ENCODE peak calls at places on chromosome 18, in ten cellular contexts. One of them, this sample, is unnamed.

GRCh38 chr18:50880108-50880465 is 1.2 kb downstream of the ME2 start:
- DNase-seq in CD8-positive, alpha-beta T cell: no peak
- DNase-seq in foreskin fibroblast: no peak
- DNase-seq in activated CD8-positive, alpha-beta T cell treated with anti-CD3 and anti-CD28 coated beads for 36 hours: no peak
- DNase-seq in psoas muscle: no peak
- DNase-seq in NB4: peak; percentile 53
- DNase-seq in tibial nerve: no peak
- DNase-seq in nephron progenitor cell: no peak
- DNase-seq in GM12878: no peak
- DNase-seq in activated B cell treated with CpG ODN at 0.5 μM for 24 hours: no peak
- DNase-seq in this sample: no peak

GRCh38 chr18:53457068-53457467 is 767.4 kb downstream of the MBD2 start:
- DNase-seq in CD8-positive, alpha-beta T cell: no peak
- DNase-seq in foreskin fibroblast: peak; percentile 2
- DNase-seq in activated CD8-positive, alpha-beta T cell treated with anti-CD3 and anti-CD28 coated beads for 36 hours: no peak
- DNase-seq in psoas muscle: no peak
- DNase-seq in NB4: no peak
- DNase-seq in tibial nerve: no peak
- DNase-seq in nephron progenitor cell: no peak
- DNase-seq in GM12878: no peak
- DNase-seq in activated B cell treated with CpG ODN at 0.5 μM for 24 hours: no peak
- DNase-seq in this sample: no peak

GRCh38 chr18:58671941-58672565 is 788 bp downstream of the MALT1 start:
- DNase-seq in CD8-positive, alpha-beta T cell: peak; percentile 56
- DNase-seq in foreskin fibroblast: peak; percentile 62
- DNase-seq in activated CD8-positive, alpha-beta T cell treated with anti-CD3 and anti-CD28 coated beads for 36 hours: peak; percentile 51
- DNase-seq in psoas muscle: no peak
- DNase-seq in NB4: peak; percentile 70
- DNase-seq in tibial nerve: no peak
- DNase-seq in nephron progenitor cell: no peak
- DNase-seq in GM12878: no peak
- DNase-seq in activated B cell treated with CpG ODN at 0.5 μM for 24 hours: no peak
- DNase-seq in this sample: no peak

GRCh38 chr18:41818381-41819355 is 136.4 kb upstream of the PIK3C3 start:
- DNase-seq in CD8-positive, alpha-beta T cell: no peak
- DNase-seq in foreskin fibroblast: no peak
- DNase-seq in activated CD8-positive, alpha-beta T cell treated with anti-CD3 and anti-CD28 coated beads for 36 hours: no peak
- DNase-seq in psoas muscle: no peak
- DNase-seq in NB4: peak; percentile 72
- DNase-seq in tibial nerve: no peak
- DNase-seq in nephron progenitor cell: no peak
- DNase-seq in GM12878: no peak
- DNase-seq in activated B cell treated with CpG ODN at 0.5 μM for 24 hours: no peak
- DNase-seq in this sample: no peak

GRCh38 chr18:27713727-27714080 is 463.2 kb downstream of the CDH2 start:
- DNase-seq in CD8-positive, alpha-beta T cell: no peak
- DNase-seq in foreskin fibroblast: peak; percentile 65
- DNase-seq in activated CD8-positive, alpha-beta T cell treated with anti-CD3 and anti-CD28 coated beads for 36 hours: no peak
- DNase-seq in psoas muscle: no peak
- DNase-seq in NB4: no peak
- DNase-seq in tibial nerve: no peak
- DNase-seq in nephron progenitor cell: no peak
- DNase-seq in GM12878: no peak
- DNase-seq in activated B cell treated with CpG ODN at 0.5 μM for 24 hours: no peak
- DNase-seq in this sample: no peak

GRCh38 chr18:67261931-67262552 is 254.5 kb downstream of the DSEL start:
- DNase-seq in CD8-positive, alpha-beta T cell: no peak
- DNase-seq in foreskin fibroblast: no peak
- DNase-seq in activated CD8-positive, alpha-beta T cell treated with anti-CD3 and anti-CD28 coated beads for 36 hours: no peak
- DNase-seq in psoas muscle: no peak
- DNase-seq in NB4: no peak
- DNase-seq in tibial nerve: no peak
- DNase-seq in nephron progenitor cell: no peak
- DNase-seq in GM12878: no peak
- DNase-seq in activated B cell treated with CpG ODN at 0.5 μM for 24 hours: no peak
- DNase-seq in this sample: no peak

GRCh38 chr18:70335892-70336726 is 47.3 kb downstream of the SOCS6 start:
- DNase-seq in CD8-positive, alpha-beta T cell: no peak
- DNase-seq in foreskin fibroblast: no peak
- DNase-seq in activated CD8-positive, alpha-beta T cell treated with anti-CD3 and anti-CD28 coated beads for 36 hours: no peak
- DNase-seq in psoas muscle: no peak
- DNase-seq in NB4: no peak
- DNase-seq in tibial nerve: no peak
- DNase-seq in nephron progenitor cell: no peak
- DNase-seq in GM12878: no peak
- DNase-seq in activated B cell treated with CpG ODN at 0.5 μM for 24 hours: no peak
- DNase-seq in this sample: no peak

GRCh38 chr18:74539289-74539688 is 5.0 kb downstream of the CNDP1 start:
- DNase-seq in CD8-positive, alpha-beta T cell: no peak
- DNase-seq in foreskin fibroblast: no peak
- DNase-seq in activated CD8-positive, alpha-beta T cell treated with anti-CD3 and anti-CD28 coated beads for 36 hours: no peak
- DNase-seq in psoas muscle: no peak
- DNase-seq in NB4: no peak
- DNase-seq in tibial nerve: no peak
- DNase-seq in nephron progenitor cell: no peak
- DNase-seq in GM12878: no peak
- DNase-seq in activated B cell treated with CpG ODN at 0.5 μM for 24 hours: no peak
- DNase-seq in this sample: no peak

GRCh38 chr18:13885009-13885408 is 30.3 kb downstream of the MC2R start:
- DNase-seq in CD8-positive, alpha-beta T cell: no peak
- DNase-seq in foreskin fibroblast: no peak
- DNase-seq in activated CD8-positive, alpha-beta T cell treated with anti-CD3 and anti-CD28 coated beads for 36 hours: no peak
- DNase-seq in psoas muscle: no peak
- DNase-seq in NB4: no peak
- DNase-seq in tibial nerve: no peak
- DNase-seq in nephron progenitor cell: no peak
- DNase-seq in GM12878: no peak
- DNase-seq in activated B cell treated with CpG ODN at 0.5 μM for 24 hours: no peak
- DNase-seq in this sample: no peak

GRCh38 chr18:26479065-26479685 is 69.2 kb downstream of the KCTD1 start:
- DNase-seq in CD8-positive, alpha-beta T cell: no peak
- DNase-seq in foreskin fibroblast: no peak
- DNase-seq in activated CD8-positive, alpha-beta T cell treated with anti-CD3 and anti-CD28 coated beads for 36 hours: no peak
- DNase-seq in psoas muscle: no peak
- DNase-seq in NB4: no peak
- DNase-seq in tibial nerve: no peak
- DNase-seq in nephron progenitor cell: peak; percentile 29
- DNase-seq in GM12878: no peak
- DNase-seq in activated B cell treated with CpG ODN at 0.5 μM for 24 hours: no peak
- DNase-seq in this sample: no peak

GRCh38 chr18:70464343-70465114 is 175.7 kb downstream of the SOCS6 start:
- DNase-seq in CD8-positive, alpha-beta T cell: peak; percentile 35
- DNase-seq in foreskin fibroblast: peak; percentile 81
- DNase-seq in activated CD8-positive, alpha-beta T cell treated with anti-CD3 and anti-CD28 coated beads for 36 hours: peak; percentile 49
- DNase-seq in psoas muscle: peak; percentile 71
- DNase-seq in NB4: peak; percentile 89
- DNase-seq in tibial nerve: peak; percentile 64
- DNase-seq in nephron progenitor cell: peak; percentile 82
- DNase-seq in GM12878: no peak
- DNase-seq in activated B cell treated with CpG ODN at 0.5 μM for 24 hours: no peak
- DNase-seq in this sample: peak; percentile 37

GRCh38 chr18:46341989-46342525 is 237.9 kb downstream of the HAUS1 start:
- DNase-seq in CD8-positive, alpha-beta T cell: no peak
- DNase-seq in foreskin fibroblast: no peak
- DNase-seq in activated CD8-positive, alpha-beta T cell treated with anti-CD3 and anti-CD28 coated beads for 36 hours: no peak
- DNase-seq in psoas muscle: no peak
- DNase-seq in NB4: peak; percentile 85
- DNase-seq in tibial nerve: no peak
- DNase-seq in nephron progenitor cell: no peak
- DNase-seq in GM12878: no peak
- DNase-seq in activated B cell treated with CpG ODN at 0.5 μM for 24 hours: no peak
- DNase-seq in this sample: no peak

GRCh38 chr18:63126134-63127067 is 193.2 kb downstream of the BCL2 start:
- DNase-seq in CD8-positive, alpha-beta T cell: no peak
- DNase-seq in foreskin fibroblast: no peak
- DNase-seq in activated CD8-positive, alpha-beta T cell treated with anti-CD3 and anti-CD28 coated beads for 36 hours: no peak
- DNase-seq in psoas muscle: no peak
- DNase-seq in NB4: no peak
- DNase-seq in tibial nerve: no peak
- DNase-seq in nephron progenitor cell: no peak
- DNase-seq in GM12878: no peak
- DNase-seq in activated B cell treated with CpG ODN at 0.5 μM for 24 hours: no peak
- DNase-seq in this sample: no peak

GRCh38 chr18:70385474-70385873 is 96.6 kb downstream of the SOCS6 start:
- DNase-seq in CD8-positive, alpha-beta T cell: no peak
- DNase-seq in foreskin fibroblast: no peak
- DNase-seq in activated CD8-positive, alpha-beta T cell treated with anti-CD3 and anti-CD28 coated beads for 36 hours: no peak
- DNase-seq in psoas muscle: no peak
- DNase-seq in NB4: peak; percentile 21
- DNase-seq in tibial nerve: no peak
- DNase-seq in nephron progenitor cell: no peak
- DNase-seq in GM12878: no peak
- DNase-seq in activated B cell treated with CpG ODN at 0.5 μM for 24 hours: no peak
- DNase-seq in this sample: no peak

GRCh38 chr18:74139888-74140287 is 7.7 kb downstream of the FBXO15 start:
- DNase-seq in CD8-positive, alpha-beta T cell: no peak
- DNase-seq in foreskin fibroblast: peak; percentile 74
- DNase-seq in activated CD8-positive, alpha-beta T cell treated with anti-CD3 and anti-CD28 coated beads for 36 hours: peak; percentile 76
- DNase-seq in psoas muscle: no peak
- DNase-seq in NB4: peak; percentile 59
- DNase-seq in tibial nerve: no peak
- DNase-seq in nephron progenitor cell: no peak
- DNase-seq in GM12878: no peak
- DNase-seq in activated B cell treated with CpG ODN at 0.5 μM for 24 hours: no peak
- DNase-seq in this sample: no peak

GRCh38 chr18:45774065-45774521 is 50.1 kb downstream of the SLC14A1 start:
- DNase-seq in CD8-positive, alpha-beta T cell: no peak
- DNase-seq in foreskin fibroblast: peak; percentile 48
- DNase-seq in activated CD8-positive, alpha-beta T cell treated with anti-CD3 and anti-CD28 coated beads for 36 hours: peak; percentile 8
- DNase-seq in psoas muscle: no peak
- DNase-seq in NB4: peak; percentile 57
- DNase-seq in tibial nerve: no peak
- DNase-seq in nephron progenitor cell: no peak
- DNase-seq in GM12878: no peak
- DNase-seq in activated B cell treated with CpG ODN at 0.5 μM for 24 hours: no peak
- DNase-seq in this sample: no peak

DNA sequence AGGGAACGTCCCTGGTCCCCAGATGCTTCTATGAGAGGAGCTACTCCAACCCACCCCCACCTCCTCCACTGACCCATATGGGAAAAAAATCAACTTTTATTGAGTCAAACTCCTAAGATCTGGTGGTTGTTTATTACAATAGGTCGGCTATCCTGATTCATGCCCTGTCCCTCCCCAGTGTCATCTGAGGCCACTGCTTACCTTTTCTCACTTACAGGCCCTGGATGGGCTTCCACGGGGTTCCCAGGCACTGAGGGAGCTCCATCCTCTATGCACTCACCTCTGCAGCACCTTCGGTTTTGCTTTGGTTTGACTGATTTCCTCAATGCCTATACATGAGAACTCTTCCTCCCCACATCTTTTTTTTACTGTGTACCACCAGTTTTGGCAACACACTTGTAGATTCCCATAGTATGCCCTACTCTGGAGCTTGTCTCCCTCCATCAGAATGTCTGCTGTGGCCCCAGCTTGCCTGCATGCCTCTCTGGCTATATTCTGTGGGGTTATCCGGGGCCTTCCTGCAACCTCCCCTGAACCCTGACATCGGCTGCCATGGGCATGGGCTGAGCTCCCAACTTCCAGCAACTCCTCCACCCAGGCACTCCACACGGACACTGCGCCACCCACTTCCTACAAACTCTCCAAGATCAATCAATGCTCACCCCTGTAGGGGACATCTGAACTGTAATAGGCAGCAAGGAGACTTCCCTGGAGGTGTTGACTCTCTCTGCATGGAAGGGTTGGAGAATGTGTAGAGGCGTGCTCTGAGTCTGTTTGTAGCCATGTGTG is 236.1 kb downstream of the VAPA start:
- DNase-seq in CD8-positive, alpha-beta T cell: no peak
- DNase-seq in foreskin fibroblast: no peak
- DNase-seq in activated CD8-positive, alpha-beta T cell treated with anti-CD3 and anti-CD28 coated beads for 36 hours: no peak
- DNase-seq in psoas muscle: no peak
- DNase-seq in NB4: no peak
- DNase-seq in tibial nerve: no peak
- DNase-seq in nephron progenitor cell: no peak
- DNase-seq in GM12878: no peak
- DNase-seq in activated B cell treated with CpG ODN at 0.5 μM for 24 hours: no peak
- DNase-seq in this sample: no peak
- TF ChIP-seq CTCF in CD8-positive, alpha-beta T cell: no peak
- TF ChIP-seq CTCF in foreskin fibroblast: no peak
- TF ChIP-seq CTCF in activated CD8-positive, alpha-beta T cell treated with anti-CD3 and anti-CD28 coated beads for 36 hours: no peak
- TF ChIP-seq CTCF in psoas muscle: no peak
- TF ChIP-seq CTCF in NB4: no peak
- TF ChIP-seq CTCF in tibial nerve: no peak
- TF ChIP-seq CTCF in nephron progenitor cell: no peak
- TF ChIP-seq CTCF in GM12878: no peak
- TF ChIP-seq CTCF in activated B cell treated with CpG ODN at 0.5 μM for 24 hours: no peak
- TF ChIP-seq CTCF in this sample: no peak

DNA sequence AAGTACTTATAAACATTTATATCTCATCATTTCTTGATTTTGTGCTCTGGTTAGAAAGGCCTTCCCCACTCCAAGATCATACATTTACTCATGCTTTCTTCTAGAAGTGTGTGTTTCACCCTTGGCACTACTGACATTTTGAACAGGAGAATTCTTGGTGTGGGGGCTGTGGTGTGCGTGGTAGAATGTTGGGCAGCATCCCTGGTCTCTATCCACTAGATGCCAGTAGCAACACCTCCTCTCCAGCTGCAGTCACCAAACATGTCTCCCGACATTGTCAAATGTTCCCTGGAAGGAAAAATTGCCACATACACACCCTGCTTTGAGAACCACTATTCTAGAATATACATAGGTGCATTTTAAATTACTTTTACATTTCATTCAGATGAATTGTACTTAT is 8.7 kb upstream of the TGIF1 start:
- DNase-seq in CD8-positive, alpha-beta T cell: no peak
- DNase-seq in foreskin fibroblast: peak; percentile 61
- DNase-seq in activated CD8-positive, alpha-beta T cell treated with anti-CD3 and anti-CD28 coated beads for 36 hours: peak; percentile 41
- DNase-seq in psoas muscle: no peak
- DNase-seq in NB4: peak; percentile 51
- DNase-seq in tibial nerve: no peak
- DNase-seq in nephron progenitor cell: peak; percentile 12
- DNase-seq in GM12878: no peak
- DNase-seq in activated B cell treated with CpG ODN at 0.5 μM for 24 hours: no peak
- DNase-seq in this sample: no peak
- TF ChIP-seq CTCF in CD8-positive, alpha-beta T cell: peak; percentile 20
- TF ChIP-seq CTCF in foreskin fibroblast: peak; percentile 43
- TF ChIP-seq CTCF in activated CD8-positive, alpha-beta T cell treated with anti-CD3 and anti-CD28 coated beads for 36 hours: no peak
- TF ChIP-seq CTCF in psoas muscle: peak; percentile 40
- TF ChIP-seq CTCF in NB4: peak; percentile 27
- TF ChIP-seq CTCF in tibial nerve: peak; percentile 11
- TF ChIP-seq CTCF in nephron progenitor cell: peak; percentile 28
- TF ChIP-seq CTCF in GM12878: no peak
- TF ChIP-seq CTCF in activated B cell treated with CpG ODN at 0.5 μM for 24 hours: no peak
- TF ChIP-seq CTCF in this sample: peak; percentile 13

GRCh38 chr18:35376742-35377695 is at the start of gene ZNF396:
- DNase-seq in CD8-positive, alpha-beta T cell: peak; percentile 67
- DNase-seq in foreskin fibroblast: peak; percentile 77
- DNase-seq in activated CD8-positive, alpha-beta T cell treated with anti-CD3 and anti-CD28 coated beads for 36 hours: peak; percentile 76
- DNase-seq in psoas muscle: peak; percentile 85
- DNase-seq in NB4: peak; percentile 71
- DNase-seq in tibial nerve: peak; percentile 78
- DNase-seq in nephron progenitor cell: peak; percentile 80
- DNase-seq in GM12878: no peak
- DNase-seq in activated B cell treated with CpG ODN at 0.5 μM for 24 hours: peak; percentile 68
- DNase-seq in this sample: peak; percentile 64
- TF ChIP-seq CTCF in CD8-positive, alpha-beta T cell: no peak
- TF ChIP-seq CTCF in foreskin fibroblast: no peak
- TF ChIP-seq CTCF in activated CD8-positive, alpha-beta T cell treated with anti-CD3 and anti-CD28 coated beads for 36 hours: no peak
- TF ChIP-seq CTCF in psoas muscle: no peak
- TF ChIP-seq CTCF in NB4: no peak
- TF ChIP-seq CTCF in tibial nerve: no peak
- TF ChIP-seq CTCF in nephron progenitor cell: no peak
- TF ChIP-seq CTCF in GM12878: no peak
- TF ChIP-seq CTCF in activated B cell treated with CpG ODN at 0.5 μM for 24 hours: no peak
- TF ChIP-seq CTCF in this sample: peak; percentile 6

GRCh38 chr18:8912348-8913057 is 190.0 kb upstream of the NDUFV2 start:
- DNase-seq in CD8-positive, alpha-beta T cell: no peak
- DNase-seq in foreskin fibroblast: no peak
- DNase-seq in activated CD8-positive, alpha-beta T cell treated with anti-CD3 and anti-CD28 coated beads for 36 hours: no peak
- DNase-seq in psoas muscle: no peak
- DNase-seq in NB4: no peak
- DNase-seq in tibial nerve: no peak
- DNase-seq in nephron progenitor cell: peak; percentile 10
- DNase-seq in GM12878: no peak
- DNase-seq in activated B cell treated with CpG ODN at 0.5 μM for 24 hours: peak; percentile 35
- DNase-seq in this sample: no peak
- TF ChIP-seq CTCF in CD8-positive, alpha-beta T cell: no peak
- TF ChIP-seq CTCF in foreskin fibroblast: no peak
- TF ChIP-seq CTCF in activated CD8-positive, alpha-beta T cell treated with anti-CD3 and anti-CD28 coated beads for 36 hours: no peak
- TF ChIP-seq CTCF in psoas muscle: no peak
- TF ChIP-seq CTCF in NB4: no peak
- TF ChIP-seq CTCF in tibial nerve: no peak
- TF ChIP-seq CTCF in nephron progenitor cell: no peak
- TF ChIP-seq CTCF in GM12878: no peak
- TF ChIP-seq CTCF in activated B cell treated with CpG ODN at 0.5 μM for 24 hours: no peak
- TF ChIP-seq CTCF in this sample: no peak

This sample was measured in progenitor cell of endocrine pancreas.